ENCODE peak calls at places on chromosomes 6 and 20, in nine cellular contexts. One of them, this sample, is unnamed.

GRCh38 chr6:22145294-22145693 is 151.5 kb downstream of the PRL start:
- DNase-seq in Daoy: no peak
- DNase-seq in LHCN-M2: no peak
- DNase-seq in A549: no peak
- DNase-seq in activated T-helper 1 cell treated with anti-CD3 and anti-CD28 coated beads, Interleukin-12 subunit alpha, Interleukin-12 subunit beta, Interleukin-2, Interleukin-4 antibody, amounts not matched to agents 30 ng/mL and 10 ng/mL and 1 ng/mL, durations not matched to agents 14 hours and 24 hours and 36 hours: no peak
- DNase-seq in PC-3: no peak
- DNase-seq in K562: no peak
- DNase-seq in activated T-cell treated with anti-CD3 and anti-CD28 coated beads, Interleukin-2, amount 50 U/mL, for 72 hours: no peak
- DNase-seq in small intestine: no peak
- DNase-seq in this sample: no peak

GRCh38 chr6:80633412-80633811 is 526.9 kb downstream of the BCKDHB start:
- DNase-seq in LHCN-M2: no peak
- DNase-seq in activated T-cell treated with anti-CD3 and anti-CD28 coated beads, Interleukin-2, amount 50 U/mL, for 72 hours: no peak
- DNase-seq in A549: no peak
- DNase-seq in small intestine: no peak
- DNase-seq in Daoy: no peak
- DNase-seq in K562: no peak
- DNase-seq in PC-3: no peak
- DNase-seq in activated T-helper 1 cell treated with anti-CD3 and anti-CD28 coated beads, Interleukin-12 subunit alpha, Interleukin-12 subunit beta, Interleukin-2, Interleukin-4 antibody, amounts not matched to agents 30 ng/mL and 10 ng/mL and 1 ng/mL, durations not matched to agents 14 hours and 24 hours and 36 hours: no peak
- DNase-seq in this sample: no peak

GRCh38 chr20:57326667-57327455 is 2.7 kb upstream of the SPO11 start:
- DNase-seq in small intestine: peak
- DNase-seq in activated T-helper 1 cell treated with anti-CD3 and anti-CD28 coated beads, Interleukin-12 subunit alpha, Interleukin-12 subunit beta, Interleukin-2, Interleukin-4 antibody, amounts not matched to agents 30 ng/mL and 10 ng/mL and 1 ng/mL, durations not matched to agents 14 hours and 24 hours and 36 hours: no peak
- DNase-seq in PC-3: peak
- DNase-seq in K562: no peak
- DNase-seq in activated T-cell treated with anti-CD3 and anti-CD28 coated beads, Interleukin-2, amount 50 U/mL, for 72 hours: no peak
- DNase-seq in LHCN-M2: no peak
- DNase-seq in Daoy: no peak
- DNase-seq in A549: no peak
- DNase-seq in this sample: no peak

GRCh38 chr6:66605971-66606370 is 898.9 kb upstream of the EYS start:
- DNase-seq in A549: no peak
- DNase-seq in activated T-helper 1 cell treated with anti-CD3 and anti-CD28 coated beads, Interleukin-12 subunit alpha, Interleukin-12 subunit beta, Interleukin-2, Interleukin-4 antibody, amounts not matched to agents 30 ng/mL and 10 ng/mL and 1 ng/mL, durations not matched to agents 14 hours and 24 hours and 36 hours: no peak
- DNase-seq in PC-3: peak
- DNase-seq in K562: no peak
- DNase-seq in small intestine: no peak
- DNase-seq in Daoy: no peak
- DNase-seq in activated T-cell treated with anti-CD3 and anti-CD28 coated beads, Interleukin-2, amount 50 U/mL, for 72 hours: no peak
- DNase-seq in LHCN-M2: no peak
- DNase-seq in this sample: no peak

GRCh38 chr6:11224252-11224965 is 8.1 kb downstream of the NEDD9 start:
- DNase-seq in small intestine: peak
- DNase-seq in Daoy: peak
- DNase-seq in activated T-helper 1 cell treated with anti-CD3 and anti-CD28 coated beads, Interleukin-12 subunit alpha, Interleukin-12 subunit beta, Interleukin-2, Interleukin-4 antibody, amounts not matched to agents 30 ng/mL and 10 ng/mL and 1 ng/mL, durations not matched to agents 14 hours and 24 hours and 36 hours: peak
- DNase-seq in K562: no peak
- DNase-seq in PC-3: peak
- DNase-seq in LHCN-M2: peak
- DNase-seq in activated T-cell treated with anti-CD3 and anti-CD28 coated beads, Interleukin-2, amount 50 U/mL, for 72 hours: peak
- DNase-seq in A549: no peak
- DNase-seq in this sample: no peak

GRCh38 chr6:86529635-86530034 is 407.7 kb upstream of the HTR1E start:
- DNase-seq in K562: no peak
- DNase-seq in A549: no peak
- DNase-seq in Daoy: no peak
- DNase-seq in PC-3: no peak
- DNase-seq in LHCN-M2: no peak
- DNase-seq in activated T-helper 1 cell treated with anti-CD3 and anti-CD28 coated beads, Interleukin-12 subunit alpha, Interleukin-12 subunit beta, Interleukin-2, Interleukin-4 antibody, amounts not matched to agents 30 ng/mL and 10 ng/mL and 1 ng/mL, durations not matched to agents 14 hours and 24 hours and 36 hours: no peak
- DNase-seq in small intestine: no peak
- DNase-seq in activated T-cell treated with anti-CD3 and anti-CD28 coated beads, Interleukin-2, amount 50 U/mL, for 72 hours: no peak
- DNase-seq in this sample: no peak

GRCh38 chr6:20810732-20811111 is 276.5 kb downstream of the CDKAL1 start:
- DNase-seq in small intestine: no peak
- DNase-seq in Daoy: no peak
- DNase-seq in A549: peak
- DNase-seq in K562: no peak
- DNase-seq in PC-3: no peak
- DNase-seq in activated T-cell treated with anti-CD3 and anti-CD28 coated beads, Interleukin-2, amount 50 U/mL, for 72 hours: no peak
- DNase-seq in LHCN-M2: no peak
- DNase-seq in activated T-helper 1 cell treated with anti-CD3 and anti-CD28 coated beads, Interleukin-12 subunit alpha, Interleukin-12 subunit beta, Interleukin-2, Interleukin-4 antibody, amounts not matched to agents 30 ng/mL and 10 ng/mL and 1 ng/mL, durations not matched to agents 14 hours and 24 hours and 36 hours: no peak
- DNase-seq in this sample: no peak

GRCh38 chr6:37382954-37383353 is 29.2 kb downstream of the RNF8 start:
- DNase-seq in A549: no peak
- DNase-seq in LHCN-M2: no peak
- DNase-seq in K562: no peak
- DNase-seq in Daoy: no peak
- DNase-seq in activated T-helper 1 cell treated with anti-CD3 and anti-CD28 coated beads, Interleukin-12 subunit alpha, Interleukin-12 subunit beta, Interleukin-2, Interleukin-4 antibody, amounts not matched to agents 30 ng/mL and 10 ng/mL and 1 ng/mL, durations not matched to agents 14 hours and 24 hours and 36 hours: no peak
- DNase-seq in small intestine: no peak
- DNase-seq in activated T-cell treated with anti-CD3 and anti-CD28 coated beads, Interleukin-2, amount 50 U/mL, for 72 hours: no peak
- DNase-seq in PC-3: no peak
- DNase-seq in this sample: no peak

GRCh38 chr20:38201356-38201755 is 36.3 kb upstream of the TGM2 start:
- DNase-seq in K562: peak
- DNase-seq in Daoy: peak
- DNase-seq in A549: peak
- DNase-seq in activated T-helper 1 cell treated with anti-CD3 and anti-CD28 coated beads, Interleukin-12 subunit alpha, Interleukin-12 subunit beta, Interleukin-2, Interleukin-4 antibody, amounts not matched to agents 30 ng/mL and 10 ng/mL and 1 ng/mL, durations not matched to agents 14 hours and 24 hours and 36 hours: no peak
- DNase-seq in activated T-cell treated with anti-CD3 and anti-CD28 coated beads, Interleukin-2, amount 50 U/mL, for 72 hours: no peak
- DNase-seq in PC-3: peak
- DNase-seq in small intestine: no peak
- DNase-seq in LHCN-M2: peak
- DNase-seq in this sample: peak

GRCh38 chr20:21517566-21518277 is 3.9 kb upstream of the NKX2-2 start:
- DNase-seq in activated T-cell treated with anti-CD3 and anti-CD28 coated beads, Interleukin-2, amount 50 U/mL, for 72 hours: no peak
- DNase-seq in K562: no peak
- DNase-seq in Daoy: no peak
- DNase-seq in PC-3: no peak
- DNase-seq in A549: no peak
- DNase-seq in LHCN-M2: no peak
- DNase-seq in small intestine: no peak
- DNase-seq in activated T-helper 1 cell treated with anti-CD3 and anti-CD28 coated beads, Interleukin-12 subunit alpha, Interleukin-12 subunit beta, Interleukin-2, Interleukin-4 antibody, amounts not matched to agents 30 ng/mL and 10 ng/mL and 1 ng/mL, durations not matched to agents 14 hours and 24 hours and 36 hours: no peak
- DNase-seq in this sample: no peak

GRCh38 chr6:136344420-136344819 is 54.8 kb upstream of the BCLAF1 start:
- DNase-seq in PC-3: peak
- DNase-seq in K562: no peak
- DNase-seq in Daoy: peak
- DNase-seq in activated T-cell treated with anti-CD3 and anti-CD28 coated beads, Interleukin-2, amount 50 U/mL, for 72 hours: no peak
- DNase-seq in activated T-helper 1 cell treated with anti-CD3 and anti-CD28 coated beads, Interleukin-12 subunit alpha, Interleukin-12 subunit beta, Interleukin-2, Interleukin-4 antibody, amounts not matched to agents 30 ng/mL and 10 ng/mL and 1 ng/mL, durations not matched to agents 14 hours and 24 hours and 36 hours: no peak
- DNase-seq in LHCN-M2: peak
- DNase-seq in small intestine: no peak
- DNase-seq in A549: no peak
- DNase-seq in this sample: no peak

This sample was measured in MG63.